ENCODE peak calls at places on chromosomes 13 and 19, in six cellular contexts. K, O, N, D, F and T are unnamed samples.

GRCh38 chr19:35846038-35846668 is 6.2 kb downstream of the NPHS1 start:
- DNase-seq in D (no peak), K (no peak), N (no peak), F (no peak), O (peak; percentile 88), T (peak; percentile 7)

GRCh38 chr19:988510-988909 is 4.4 kb downstream of the WDR18 start:
- DNase-seq in O (no peak), N (no peak), D (no peak), K (no peak), F (no peak), T (no peak)

GRCh38 chr19:56104423-56104822 is 16.7 kb downstream of the ZNF787 start:
- DNase-seq in N (no peak), F (no peak), K (no peak), D (no peak), O (no peak), T (no peak)

GRCh38 chr19:7748756-7749155 is 1.4 kb upstream of the CD209 start:
- DNase-seq in N (no peak), K (no peak), O (no peak), D (peak; percentile 19), F (no peak), T (peak; percentile 24)

GRCh38 chr19:31160346-31160926 is 188.8 kb downstream of the TSHZ3 start:
- DNase-seq in K (peak; percentile 88), F (no peak), N (no peak), O (no peak), D (no peak), T (no peak)

GRCh38 chr19:16564842-16565241 is 7.4 kb downstream of the SLC35E1 start:
- DNase-seq in D (no peak), O (no peak), F (no peak), K (no peak), N (no peak), T (no peak)

GRCh38 chr19:3142938-3143337 is 7.1 kb downstream of the GNA15 start:
- DNase-seq in N (no peak), O (no peak), K (no peak), F (no peak), D (no peak), T (no peak)

GRCh38 chr13:50969691-50970090 is 60.1 kb downstream of the RNASEH2B start:
- DNase-seq in D (peak; percentile 19), K (peak; percentile 11), N (no peak), F (no peak), O (no peak), T (peak; percentile 10)

GRCh38 chr19:49676136-49676689 is 858 bp upstream of the PRMT1 start:
- DNase-seq in F (peak; percentile 87), O (peak; percentile 91), K (peak; percentile 97), N (peak; percentile 39), D (peak; percentile 97), T (peak; percentile 83)

GRCh38 chr13:71156550-71156949 is 710.5 kb downstream of the DACH1 start:
- DNase-seq in D (no peak), N (no peak), O (no peak), F (no peak), K (no peak), T (no peak)

GRCh38 chr19:48913114-48913513 is 13.0 kb downstream of the NUCB1 start:
- DNase-seq in K (no peak), O (no peak), F (no peak), N (no peak), D (no peak), T (no peak)

GRCh38 chr13:30715837-30716236 is 19.5 kb upstream of the ALOX5AP start:
- DNase-seq in K (no peak), F (no peak), O (no peak), N (no peak), D (peak; percentile 52), T (peak; percentile 42)

GRCh38 chr13:107365466-107366215 is 797.7 kb upstream of the ARGLU1 start:
- DNase-seq in N (no peak), O (no peak), D (peak; percentile 40), F (no peak), K (peak; percentile 39), T (peak; percentile 10)

GRCh38 chr13:91381371-91381770 is 17.1 kb upstream of the GPC5 start:
- DNase-seq in N (no peak), K (peak; percentile 50), O (no peak), F (no peak), D (peak; percentile 51), T (peak; percentile 25)
- TF ChIP-seq CTCF in N (no peak), K (peak; percentile 52), O (peak; percentile 34), F (no peak), D (peak; percentile 25), T (no peak)

GRCh38 chr19:12400618-12401502 is at the start of gene ZNF799:
- DNase-seq in F (peak; percentile 96), N (peak; percentile 83), O (peak; percentile 51), K (peak; percentile 97), D (peak; percentile 98), T (peak; percentile 95)
- TF ChIP-seq CTCF in F (no peak), N (no peak), O (no peak), K (peak; percentile 1), D (no peak), T (peak; percentile 6)

DNA sequence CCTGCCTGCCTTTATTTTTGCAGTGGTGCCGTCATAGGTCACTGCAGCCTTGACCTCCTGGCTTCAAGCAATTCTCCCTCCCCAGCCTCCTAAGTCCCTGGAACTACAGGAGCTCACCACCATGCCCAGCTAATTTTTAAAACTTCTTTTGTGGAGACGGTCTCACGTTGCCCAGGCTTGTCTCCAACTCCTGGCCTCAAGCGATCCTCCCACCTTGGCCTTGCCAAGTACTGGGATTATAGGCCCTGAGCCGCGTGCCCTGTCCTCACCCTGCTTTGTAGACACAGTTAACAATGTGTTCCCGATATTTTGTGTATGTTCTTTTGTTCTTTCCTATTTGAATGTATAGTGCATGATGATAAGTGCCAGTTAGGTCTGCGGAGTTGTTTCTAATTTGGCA is 9.7 kb upstream of the WTIP start:
- DNase-seq in O (no peak), F (no peak), D (no peak), K (no peak), N (no peak), T (no peak)
- TF ChIP-seq CTCF in O (no peak), F (no peak), D (no peak), K (no peak), N (no peak), T (no peak)

GRCh38 chr19:47013041-47013517 is 6.6 kb upstream of the NPAS1 start:
- DNase-seq in N (peak; percentile 69), O (no peak), F (peak; percentile 68), K (peak; percentile 58), D (peak; percentile 75), T (peak; percentile 51)
- TF ChIP-seq CTCF in N (peak; percentile 99), O (peak; percentile 95), F (peak; percentile 98), K (peak; percentile 98), D (peak; percentile 98), T (peak; percentile 97)

GRCh38 chr13:38046049-38046376 is 176.4 kb upstream of the TRPC4 start:
- DNase-seq in F (no peak), O (no peak), D (no peak), N (no peak), K (no peak), T (no peak)
- TF ChIP-seq CTCF in F (no peak), O (no peak), D (no peak), N (no peak), K (no peak), T (no peak)

GRCh38 chr13:39016789-39017188 is 21.1 kb downstream of the PROSER1 start:
- DNase-seq in F (no peak), K (peak; percentile 36), O (peak; percentile 16), D (peak; percentile 41), N (no peak), T (peak; percentile 35)

GRCh38 chr13:39013462-39013861 is 22.8 kb upstream of the STOML3 start:
- DNase-seq in F (no peak), K (no peak), N (no peak), D (no peak), O (no peak), T (no peak)

GRCh38 chr13:39016087-39016486 is 21.8 kb downstream of the PROSER1 start:
- DNase-seq in F (no peak), O (no peak), N (no peak), D (no peak), K (no peak), T (no peak)

DNA sequence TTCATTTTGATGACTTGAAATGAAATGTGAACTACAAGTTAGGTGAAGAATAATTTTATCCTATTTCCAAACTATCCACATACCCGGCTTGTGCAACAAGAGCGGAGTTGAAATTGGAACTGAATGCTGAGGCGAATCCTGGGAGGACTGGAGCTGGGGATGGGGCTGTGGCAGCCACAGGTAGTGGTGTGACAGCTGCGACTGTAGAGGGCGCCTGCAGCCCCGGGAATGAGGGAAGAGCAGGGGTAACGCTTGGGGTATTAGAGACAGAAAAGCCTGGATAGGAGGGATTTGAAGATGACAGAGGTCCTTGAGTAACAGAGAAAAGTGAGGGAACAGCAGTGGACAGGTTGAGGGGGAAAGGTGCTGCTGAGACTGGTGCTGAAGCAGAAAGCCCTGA is 22.0 kb upstream of the STOML3 start:
- DNase-seq in F (no peak), O (no peak), K (no peak), D (no peak), N (no peak), T (no peak)
- TF ChIP-seq CTCF in F (no peak), O (peak; percentile 7), K (peak; percentile 20), D (no peak), N (no peak), T (peak; percentile 15)